ENCODE peak calls at places on chromosomes 6 and 20, in seven cellular contexts. S, O, Q, X, D, K and V are unnamed samples.
A peak's percentile ranks its signal among the peaks of the same experiment; 100 is the strongest.

GRCh38 chr6:41744236-41744787 is 2.9 kb downstream of the PGC start:
- DNase-seq in X (no peak), Q (no peak), O (no peak), S (no peak), K (no peak), D (no peak), V (no peak)

GRCh38 chr6:107866606-107867301 is 42.6 kb upstream of the SCML4 start:
- DNase-seq in S (no peak), O (peak; percentile 18), X (peak; percentile 8), Q (peak; percentile 56), D (no peak), K (peak; percentile 51), V (no peak)

GRCh38 chr6:121157913-121158312 is 176.4 kb downstream of the TBC1D32 start:
- DNase-seq in K (no peak), D (no peak), S (no peak), X (no peak), O (no peak), Q (no peak), V (no peak)

GRCh38 chr6:170295519-170296422 is 4.9 kb upstream of the DLL1 start:
- DNase-seq in K (peak; percentile 78), D (no peak), X (no peak), S (peak; percentile 68), O (peak; percentile 13), Q (no peak), V (no peak)

GRCh38 chr20:9408422-9409300 is 105.7 kb upstream of the LAMP5 start:
- DNase-seq in Q (no peak), O (no peak), D (no peak), K (no peak), X (no peak), S (no peak), V (no peak)

GRCh38 chr20:23879811-23880374 is 345 bp upstream of the CST5 start:
- DNase-seq in O (no peak), S (no peak), D (no peak), X (no peak), Q (peak; percentile 82), K (no peak), V (no peak)

GRCh38 chr20:18839507-18840247 is 26.1 kb downstream of the SCP2D1 start:
- DNase-seq in S (no peak), Q (no peak), O (no peak), X (no peak), K (no peak), D (no peak), V (no peak)

GRCh38 chr6:163296835-163297519 is 117.5 kb upstream of the QKI start:
- DNase-seq in S (no peak), K (no peak), D (no peak), X (no peak), O (no peak), Q (no peak), V (no peak)

GRCh38 chr6:447381-448165 is 56.0 kb downstream of the IRF4 start:
- DNase-seq in X (no peak), D (no peak), Q (no peak), K (no peak), O (no peak), S (no peak), V (no peak)

GRCh38 chr6:48109902-48110301 is 1.1 kb downstream of the PTCHD4 start:
- DNase-seq in Q (peak; percentile 25), K (no peak), S (no peak), O (no peak), X (no peak), D (no peak), V (no peak)

GRCh38 chr6:31769684-31770371 is 7.3 kb downstream of the VWA7 start:
- DNase-seq in K (peak; percentile 72), X (peak; percentile 42), Q (peak; percentile 71), S (peak; percentile 100), O (peak; percentile 90), D (peak; percentile 36), V (no peak)

GRCh38 chr6:79416931-79417330 is 120.3 kb downstream of the LCA5 start:
- DNase-seq in S (no peak), X (no peak), D (no peak), Q (no peak), K (no peak), O (no peak), V (no peak)

GRCh38 chr6:33335916-33336315 is 18.4 kb upstream of the ZBTB22 start:
- DNase-seq in K (no peak), Q (no peak), S (no peak), D (no peak), X (no peak), O (no peak), V (no peak)

GRCh38 chr6:150316936-150317335 is 51.9 kb upstream of the IYD start:
- DNase-seq in D (no peak), X (no peak), S (no peak), K (no peak), O (no peak), Q (no peak), V (no peak)

GRCh38 chr6:67112120-67112519 is 1405.1 kb upstream of the EYS start:
- DNase-seq in K (no peak), D (no peak), Q (no peak), S (no peak), O (no peak), X (no peak), V (no peak)

GRCh38 chr20:8652396-8652795 is 416.5 kb upstream of the PLCB4 start:
- DNase-seq in Q (no peak), S (no peak), O (no peak), X (no peak), D (no peak), K (no peak), V (no peak)

GRCh38 chr20:62240015-62240685 is 1.8 kb downstream of the OSBPL2 start:
- DNase-seq in X (no peak), K (no peak), O (peak; percentile 69), D (no peak), Q (no peak), S (no peak), V (no peak)

GRCh38 chr6:42984924-42985475 is 630 bp downstream of the PPP2R5D start:
- DNase-seq in X (no peak), O (peak; percentile 25), K (no peak), S (peak; percentile 44), D (no peak), Q (no peak), V (no peak)

GRCh38 chr20:3165473-3166337 is 6.0 kb upstream of the FASTKD5 start:
- DNase-seq in O (peak; percentile 59), S (no peak), X (no peak), Q (no peak), K (no peak), D (no peak), V (no peak)

GRCh38 chr20:34531608-34532265 is 15.5 kb downstream of the DYNLRB1 start:
- DNase-seq in O (no peak), X (no peak), K (no peak), D (no peak), S (no peak), Q (no peak), V (no peak)

GRCh38 chr6:168345266-168345665 is 25.7 kb upstream of the DACT2 start:
- DNase-seq in O (no peak), Q (no peak), D (no peak), S (no peak), X (no peak), K (no peak), V (no peak)

GRCh38 chr6:146110990-146111389 is 82.1 kb downstream of the GRM1 start:
- DNase-seq in Q (no peak), O (no peak), X (no peak), K (no peak), D (no peak), S (no peak), V (no peak)

GRCh38 chr6:100446115-100446921 is 18.4 kb downstream of the SIM1 start:
- DNase-seq in D (no peak), X (no peak), S (no peak), K (no peak), Q (no peak), O (no peak), V (no peak)
- H3K27me3 ChIP-seq in D (peaks cover 20% of the 10 kb centered on the region), X (no peaks in the 10 kb centered on the region), S (peaks cover 30% of the 10 kb centered on the region), K (peaks cover 91% of the 10 kb centered on the region), Q (no peaks in the 10 kb centered on the region), O (peaks cover 28% of the 10 kb centered on the region), V (no peaks in the 10 kb centered on the region)

DNA sequence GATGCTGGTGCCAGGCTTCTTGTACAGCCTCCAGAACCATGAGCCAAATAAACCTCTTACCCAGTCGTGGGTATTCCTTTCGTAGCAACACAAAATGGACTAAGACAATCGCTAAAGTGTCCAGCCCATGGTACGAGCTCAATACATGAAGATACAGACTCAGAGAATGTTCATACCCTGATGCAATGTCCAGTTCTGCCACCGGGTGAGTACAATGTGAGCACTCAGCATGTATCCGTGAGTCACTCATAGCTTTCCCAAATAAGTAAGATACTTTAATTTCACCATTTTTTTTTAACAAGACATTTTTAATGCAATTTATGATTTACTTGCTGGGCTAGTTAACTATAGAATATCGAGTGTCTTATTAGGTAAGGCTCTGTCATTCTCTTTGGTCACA is 26.7 kb upstream of the PDE10A start:
- DNase-seq in X (no peak), S (no peak), K (no peak), D (no peak), Q (no peak), O (no peak), V (no peak)
- TF ChIP-seq REST in X (no peak), S (no peak), K (no peak), D (no peak), Q (no peak), O (no peak), V (no peak)

DNA sequence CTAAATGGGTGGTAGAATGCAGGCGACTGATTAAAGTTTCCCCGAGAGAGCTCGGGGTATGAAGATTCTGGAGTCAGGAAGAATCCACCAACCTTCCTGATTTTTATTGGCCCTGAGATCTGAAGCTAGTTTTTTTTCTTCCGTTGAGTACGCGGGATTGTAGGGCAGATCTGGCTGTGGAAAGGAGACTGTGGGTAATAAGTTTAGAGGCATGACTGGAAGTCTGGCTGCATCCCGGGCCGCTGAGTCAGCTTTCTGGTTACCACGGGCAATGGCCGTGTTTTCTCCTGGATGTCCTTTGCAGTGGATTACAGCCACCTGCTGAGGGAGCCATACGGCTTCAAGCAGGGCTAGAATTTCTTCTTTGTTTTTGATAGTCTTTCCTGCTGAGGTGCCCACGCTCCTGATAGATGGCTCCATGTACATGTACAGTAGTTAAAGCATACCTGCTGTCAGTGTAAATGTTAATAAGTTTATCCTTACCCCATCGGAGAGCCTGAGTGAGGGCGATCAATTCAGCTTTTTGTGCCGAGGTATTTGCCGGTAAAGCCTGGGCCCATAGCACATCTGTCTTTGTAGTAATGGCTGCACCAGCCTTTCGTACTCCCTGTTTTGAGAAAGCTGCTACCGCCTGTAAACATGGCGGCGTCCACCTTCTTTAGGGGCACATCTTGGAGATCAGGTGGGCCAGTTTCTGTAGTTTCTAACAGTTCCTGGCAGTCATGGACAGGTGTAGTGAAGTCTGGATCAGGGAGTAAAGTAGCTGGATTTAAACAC is 154.0 kb downstream of the TRIM27 start:
- DNase-seq in K (no peak), X (no peak), S (peak; percentile 60), O (no peak), Q (no peak), D (no peak), V (no peak)
- H3K27me3 ChIP-seq in K (peaks cover 96% of the 10 kb centered on the region), X (no peaks in the 10 kb centered on the region), S (no peaks in the 10 kb centered on the region), O (peaks cover 20% of the 10 kb centered on the region), Q (peaks cover 13% of the 10 kb centered on the region), D (no peaks in the 10 kb centered on the region), V (peaks cover 7% of the 10 kb centered on the region)

GRCh38 chr6:132698608-132699007 is 15.2 kb downstream of the VNN1 start:
- DNase-seq in O (no peak), K (no peak), S (no peak), D (no peak), X (no peak), Q (no peak), V (no peak)
- TF ChIP-seq REST in O (no peak), K (no peak), S (no peak), D (no peak), X (no peak), Q (no peak), V (no peak)

GRCh38 chr6:40394381-40394780 is 192.8 kb downstream of the LRFN2 start:
- DNase-seq in X (no peak), S (no peak), K (no peak), O (no peak), D (no peak), Q (no peak), V (no peak)
- H3K27me3 ChIP-seq in X (peaks cover 23% of the 10 kb centered on the region), S (peaks cover 39% of the 10 kb centered on the region), K (no peaks in the 10 kb centered on the region), O (no peaks in the 10 kb centered on the region), D (no peaks in the 10 kb centered on the region), Q (no peaks in the 10 kb centered on the region), V (peaks cover 6% of the 10 kb centered on the region)